ENCODE peak calls at places on chromosomes 3 and 15, in seven cellular contexts. V is CD8-positive, alpha-beta T cell; D is endodermal cell; I is HEK293T; Q is tibial artery; S is Peyer's patch; U is stimulated activated CD4-positive, alpha-beta T cell treated with anti-CD3 and anti-CD28 coated beads, TNF-alpha, amount 100 ng/mL, for 24 hours. T is an unnamed sample.

GRCh38 chr15:95262866-95263564 is 1031.7 kb downstream of the MCTP2 start:
- DNase-seq in I (no peak), Q (no peak), U (no peak), V (no peak), D (no peak), S (no peak), T (no peak)

GRCh38 chr3:11560746-11561145 is 83.0 kb downstream of the VGLL4 start:
- DNase-seq in D (no peak), Q (peak), V (no peak), U (no peak), I (no peak), S (no peak), T (no peak)

GRCh38 chr3:129654126-129654525 is 47.6 kb upstream of the PLXND1 start:
- DNase-seq in U (no peak), S (no peak), Q (no peak), V (no peak), D (no peak), I (no peak), T (no peak)

GRCh38 chr3:37741644-37742043 is 120.0 kb upstream of the CTDSPL start:
- DNase-seq in Q (peak), V (no peak), S (no peak), D (no peak), I (peak), U (no peak), T (no peak)

GRCh38 chr3:146247906-146248305 is 3.0 kb downstream of the PLSCR4 start:
- DNase-seq in D (no peak), S (no peak), Q (no peak), I (no peak), V (no peak), U (no peak), T (no peak)

GRCh38 chr3:135784557-135784956 is 181.0 kb upstream of the PPP2R3A start:
- DNase-seq in I (no peak), U (no peak), S (no peak), V (no peak), Q (no peak), D (no peak), T (no peak)

GRCh38 chr3:126315083-126315658 is 42.0 kb downstream of the KLF15 start:
- DNase-seq in Q (no peak), D (peak), S (no peak), V (no peak), U (no peak), I (no peak), T (no peak)

GRCh38 chr3:79983063-79983561 is 215.3 kb upstream of the ROBO1 start:
- DNase-seq in I (no peak), V (no peak), U (no peak), S (no peak), D (no peak), Q (no peak), T (no peak)

GRCh38 chr15:40282870-40283614 is at the start of gene ANKRD63:
- DNase-seq in U (peak), D (no peak), Q (no peak), V (peak), I (peak), S (peak), T (peak)

GRCh38 chr3:177257625-177258024 is 60.3 kb upstream of the TBL1XR1 start:
- DNase-seq in V (no peak), Q (no peak), I (no peak), U (no peak), D (no peak), S (no peak), T (no peak)

GRCh38 chr3:37892917-37893595 is 31.4 kb downstream of the CTDSPL start:
- DNase-seq in I (no peak), Q (no peak), D (no peak), V (no peak), U (no peak), S (no peak), T (no peak)

GRCh38 chr15:89090791-89091666 is 2.8 kb downstream of the ABHD2 start:
- DNase-seq in D (no peak), S (peak), Q (peak), V (peak), U (peak), I (no peak), T (no peak)